ENCODE peak calls at places on chromosomes 16 and 17, in eight cellular contexts. L, U, N, T, B, Y, M and K are unnamed samples.
A peak's percentile ranks its signal among the peaks of the same experiment; 100 is the strongest.

GRCh38 chr17:52170963-52171572 is 12.6 kb upstream of the CA10 start:
- DNase-seq in L (no peak), U (no peak), N (peak; percentile 8), T (no peak), B (no peak), Y (peak; percentile 67), M (peak; percentile 20), K (no peak)

GRCh38 chr16:71360378-71360777 is 1.9 kb downstream of the CALB2 start:
- DNase-seq in L (no peak), U (no peak), N (peak; percentile 11), T (no peak), B (no peak), Y (no peak), M (peak; percentile 53), K (peak; percentile 94)

GRCh38 chr16:50428116-50428515 is 59.3 kb upstream of the BRD7 start:
- DNase-seq in L (no peak), U (no peak), N (no peak), T (no peak), B (no peak), Y (no peak), M (no peak), K (no peak)

GRCh38 chr17:77770331-77771105 is 188.0 kb upstream of the TNRC6C start:
- DNase-seq in L (no peak), U (no peak), N (peak; percentile 78), T (no peak), B (no peak), Y (no peak), M (peak; percentile 22), K (peak; percentile 79)

GRCh38 chr16:81711609-81712329 is 67.3 kb upstream of the PLCG2 start:
- DNase-seq in L (no peak), U (peak; percentile 82), N (no peak), T (no peak), B (no peak), Y (no peak), M (peak; percentile 89), K (peak; percentile 92)

GRCh38 chr17:65277576-65277975 is 140.4 kb downstream of the RGS9 start:
- DNase-seq in L (no peak), U (no peak), N (no peak), T (no peak), B (no peak), Y (no peak), M (no peak), K (peak; percentile 13)

GRCh38 chr17:47188266-47188665 is 829 bp downstream of the CDC27 start:
- DNase-seq in L (no peak), U (no peak), N (peak; percentile 89), T (no peak), B (peak; percentile 26), Y (no peak), M (peak; percentile 46), K (peak; percentile 73)

GRCh38 chr17:8964801-8965393 is 610 bp downstream of the PIK3R5 start:
- DNase-seq in L (peak; percentile 75), U (no peak), N (no peak), T (no peak), B (no peak), Y (no peak), M (peak; percentile 28), K (no peak)

GRCh38 chr17:73720187-73720834 is 76.1 kb upstream of the SDK2 start:
- DNase-seq in L (no peak), U (no peak), N (no peak), T (no peak), B (no peak), Y (no peak), M (peak; percentile 42), K (no peak)

GRCh38 chr16:813204-813915 is 12.8 kb upstream of the GNG13 start:
- DNase-seq in L (peak; percentile 59), U (peak; percentile 56), N (peak; percentile 41), T (no peak), B (peak; percentile 26), Y (no peak), M (no peak), K (peak; percentile 8)

GRCh38 chr17:70168979-70169706 is at the start of gene KCNJ2:
- DNase-seq in L (peak; percentile 88), U (peak; percentile 86), N (peak; percentile 54), T (peak; percentile 93), B (peak; percentile 63), Y (peak; percentile 92), M (peak; percentile 71), K (peak; percentile 79)

GRCh38 chr16:64858076-64858475 is 263.8 kb downstream of the CDH11 start:
- DNase-seq in L (no peak), U (no peak), N (no peak), T (no peak), B (no peak), Y (no peak), M (no peak), K (peak; percentile 78)

DNA sequence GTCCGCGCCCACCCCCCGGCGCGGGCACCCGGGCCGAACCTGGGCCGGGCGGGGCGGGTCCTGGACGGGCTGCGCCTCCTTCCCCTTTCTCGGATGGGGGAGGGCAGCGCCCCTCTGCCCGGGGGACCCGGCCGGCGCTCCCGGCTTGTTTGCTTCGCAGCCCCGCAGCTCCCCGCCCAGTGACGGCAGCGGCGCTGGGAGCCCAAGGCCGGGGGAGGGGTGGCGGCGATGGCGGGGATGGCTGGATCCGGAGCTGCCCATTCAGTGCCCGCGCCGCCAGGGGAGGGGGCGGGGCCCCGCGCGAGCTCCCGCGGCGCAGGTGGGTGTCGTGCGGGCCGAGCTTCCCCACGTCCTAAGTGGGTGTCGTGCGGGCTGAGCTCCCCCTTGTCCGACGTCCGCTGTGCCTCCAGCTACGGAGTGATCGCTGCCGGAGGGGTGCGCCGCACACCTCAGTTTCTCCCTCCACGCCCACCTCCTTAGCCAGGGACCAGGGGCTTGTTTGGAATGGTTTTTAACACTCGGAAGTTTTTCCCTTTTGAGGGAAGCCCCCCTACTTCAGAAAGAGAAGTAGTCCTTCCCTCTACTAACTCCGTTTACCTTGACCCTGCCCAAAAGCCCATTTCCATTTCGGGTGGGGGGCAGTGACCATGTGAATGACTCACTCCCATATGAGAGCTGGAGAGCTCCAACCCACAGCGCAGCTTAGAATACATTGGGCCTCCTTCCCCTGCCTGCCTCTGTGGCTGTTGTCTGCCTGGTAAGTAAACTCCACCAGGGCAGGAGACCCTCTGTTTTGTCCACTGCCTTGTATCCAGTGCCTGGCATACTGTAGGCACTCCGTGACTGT is 733 bp downstream of the SGSM2 start:
- DNase-seq in L (peak; percentile 77), U (peak; percentile 80), N (peak; percentile 72), T (peak; percentile 78), B (no peak), Y (peak; percentile 79), M (peak; percentile 68), K (peak; percentile 44)
- TF ChIP-seq POLR2A in L (peak; percentile 46), U (no peak), N (no peak), T (no peak), B (no peak), Y (no peak), M (no peak), K (peak; percentile 55)

GRCh38 chr17:7024402-7024785 is 1.5 kb downstream of the BCL6B start:
- DNase-seq in L (no peak), U (no peak), N (peak; percentile 42), T (no peak), B (no peak), Y (no peak), M (no peak), K (no peak)

GRCh38 chr17:7020894-7021664 is 1.8 kb upstream of the BCL6B start:
- DNase-seq in L (no peak), U (no peak), N (no peak), T (no peak), B (no peak), Y (no peak), M (no peak), K (no peak)

GRCh38 chr17:7023576-7024401 is 939 bp downstream of the BCL6B start:
- DNase-seq in L (peak; percentile 97), U (peak; percentile 88), N (peak; percentile 97), T (peak; percentile 96), B (peak; percentile 84), Y (peak; percentile 93), M (no peak), K (peak; percentile 70)

GRCh38 chr17:7021993-7022778 is 664 bp upstream of the BCL6B start:
- DNase-seq in L (peak; percentile 91), U (peak; percentile 84), N (peak; percentile 88), T (peak; percentile 88), B (peak; percentile 66), Y (peak; percentile 86), M (peak; percentile 72), K (peak; percentile 36)

GRCh38 chr17:7022791-7023571 is at the start of gene BCL6B:
- DNase-seq in L (no peak), U (no peak), N (peak; percentile 54), T (no peak), B (no peak), Y (no peak), M (no peak), K (no peak)
- TF ChIP-seq POLR2A in L (no peak), U (no peak), N (no peak), T (no peak), B (no peak), Y (no peak), M (no peak), K (no peak)

GRCh38 chr17:79990704-79991103 is 45.0 kb downstream of the TBC1D16 start:
- DNase-seq in L (no peak), U (peak; percentile 50), N (no peak), T (no peak), B (no peak), Y (no peak), M (no peak), K (no peak)

GRCh38 chr17:79992657-79993389 is 42.8 kb downstream of the TBC1D16 start:
- DNase-seq in L (no peak), U (peak; percentile 47), N (no peak), T (no peak), B (no peak), Y (no peak), M (no peak), K (no peak)

GRCh38 chr17:79991140-79991923 is 44.3 kb downstream of the TBC1D16 start:
- DNase-seq in L (peak; percentile 94), U (peak; percentile 89), N (peak; percentile 63), T (peak; percentile 90), B (peak; percentile 59), Y (peak; percentile 90), M (peak; percentile 73), K (peak; percentile 74)

GRCh38 chr17:79993390-79994221 is 42.1 kb downstream of the TBC1D16 start:
- DNase-seq in L (peak; percentile 88), U (peak; percentile 87), N (peak; percentile 67), T (peak; percentile 94), B (peak; percentile 77), Y (peak; percentile 80), M (peak; percentile 97), K (peak; percentile 94)

DNA sequence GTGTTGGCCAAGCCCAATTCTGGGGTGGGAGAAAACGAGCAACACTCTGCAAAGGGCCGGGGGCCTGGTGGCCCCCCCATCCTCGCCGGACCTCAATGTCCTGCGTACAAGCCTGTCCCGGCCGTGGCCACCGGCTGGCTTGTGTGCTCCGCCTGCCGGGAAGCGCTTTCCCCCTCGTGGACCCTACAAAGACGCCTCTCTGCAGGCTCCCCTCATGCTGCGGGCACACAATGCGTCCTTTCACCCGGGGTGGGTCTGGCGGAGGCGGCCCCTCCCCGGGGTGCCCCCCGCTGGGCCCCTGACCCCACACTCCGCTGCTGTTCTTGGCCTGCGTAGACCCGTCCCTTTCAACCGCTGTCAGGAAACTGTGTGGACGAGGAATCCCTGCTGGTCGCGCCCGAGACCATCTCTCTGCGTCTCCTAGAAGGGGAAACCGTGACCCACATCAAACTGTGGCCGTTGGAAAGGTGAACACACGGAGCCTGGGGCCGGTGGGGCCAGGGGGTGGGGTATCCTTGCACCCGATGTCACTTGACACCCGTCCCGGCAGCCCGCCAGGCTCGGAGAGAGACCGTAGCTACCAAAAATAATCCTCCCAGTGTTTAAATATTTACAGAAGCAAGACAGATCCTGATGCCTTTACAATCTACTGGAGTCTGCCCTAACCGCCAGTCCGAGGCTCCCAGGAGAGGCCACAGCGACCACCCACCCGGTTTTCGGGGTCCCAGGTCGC is 43.6 kb downstream of the TBC1D16 start:
- DNase-seq in L (no peak), U (peak; percentile 60), N (no peak), T (no peak), B (no peak), Y (peak; percentile 50), M (no peak), K (peak; percentile 38)
- TF ChIP-seq POLR2A in L (no peak), U (no peak), N (no peak), T (no peak), B (no peak), Y (no peak), M (no peak), K (no peak)

GRCh38 chr17:21167303-21167702 is 40.5 kb downstream of the DHRS7B start:
- DNase-seq in L (no peak), U (no peak), N (no peak), T (no peak), B (no peak), Y (no peak), M (no peak), K (peak; percentile 5)
- TF ChIP-seq POLR2A in L (no peak), U (no peak), N (no peak), T (no peak), B (no peak), Y (no peak), M (no peak), K (no peak)